ENCODE peak calls at places on chromosomes 2 and 18, in seven cellular contexts. Z, S, K, P, L, I and X are unnamed samples.

GRCh38 chr2:175195012-175195411 is 13.5 kb upstream of the ATP5MC3 start:
- DNase-seq in Z (no peak), S (no peak), K (no peak), P (no peak), L (no peak), I (no peak), X (no peak)

GRCh38 chr2:94870392-94871225 is 621 bp upstream of the TEKT4 start:
- DNase-seq in Z (no peak), S (no peak), K (no peak), P (peak; percentile 59), L (no peak), I (no peak), X (no peak)

GRCh38 chr2:102632380-102633175 is 13.2 kb downstream of the SLC9A2 start:
- DNase-seq in Z (no peak), S (no peak), K (no peak), P (no peak), L (no peak), I (no peak), X (no peak)

GRCh38 chr18:48947583-48947982 is 3.2 kb downstream of the SMAD7 start:
- DNase-seq in Z (no peak), S (no peak), K (no peak), P (no peak), L (no peak), I (no peak), X (no peak)

GRCh38 chr2:218152777-218153176 is 14.0 kb downstream of the CXCR1 start:
- DNase-seq in Z (no peak), S (no peak), K (no peak), P (no peak), L (no peak), I (no peak), X (no peak)

GRCh38 chr2:74037379-74037860 is 52.7 kb downstream of the TET3 start:
- DNase-seq in Z (no peak), S (no peak), K (peak; percentile 54), P (no peak), L (peak; percentile 12), I (no peak), X (peak; percentile 15)

GRCh38 chr2:191758420-191759199 is 80.7 kb downstream of the NABP1 start:
- DNase-seq in Z (peak; percentile 37), S (no peak), K (peak; percentile 55), P (peak; percentile 89), L (peak; percentile 54), I (no peak), X (no peak)

GRCh38 chr2:43488737-43489136 is 107.1 kb downstream of the THADA start:
- DNase-seq in Z (no peak), S (no peak), K (no peak), P (no peak), L (no peak), I (no peak), X (no peak)

GRCh38 chr2:42722328-42723190 is 41.4 kb downstream of the OXER1 start:
- DNase-seq in Z (peak; percentile 84), S (peak; percentile 41), K (peak; percentile 91), P (peak; percentile 74), L (peak; percentile 94), I (no peak), X (peak; percentile 80)

GRCh38 chr2:186664644-186665043 is 29.2 kb upstream of the FAM171B start:
- DNase-seq in Z (no peak), S (no peak), K (no peak), P (no peak), L (no peak), I (no peak), X (no peak)

GRCh38 chr2:124663293-124663997 is 638.4 kb downstream of the CNTNAP5 start:
- DNase-seq in Z (no peak), S (no peak), K (no peak), P (no peak), L (no peak), I (no peak), X (no peak)

GRCh38 chr2:130263606-130264005 is 65.4 kb upstream of the TUBA3E start:
- DNase-seq in Z (no peak), S (no peak), K (no peak), P (no peak), L (no peak), I (no peak), X (no peak)

GRCh38 chr2:178882666-178883440 is 75.6 kb upstream of the TTN start:
- DNase-seq in Z (peak; percentile 3), S (no peak), K (no peak), P (no peak), L (peak; percentile 12), I (no peak), X (no peak)

GRCh38 chr18:76984193-76985155 is 148.1 kb downstream of the MBP start:
- DNase-seq in Z (no peak), S (no peak), K (no peak), P (peak; percentile 44), L (no peak), I (no peak), X (no peak)

GRCh38 chr18:76983613-76984051 is 149.0 kb downstream of the MBP start:
- DNase-seq in Z (no peak), S (no peak), K (no peak), P (no peak), L (no peak), I (no peak), X (no peak)

GRCh38 chr18:76985156-76985950 is 147.2 kb downstream of the MBP start:
- DNase-seq in Z (no peak), S (no peak), K (no peak), P (peak; percentile 35), L (no peak), I (no peak), X (no peak)

GRCh38 chr18:76986391-76986790 is 146.2 kb downstream of the MBP start:
- DNase-seq in Z (no peak), S (no peak), K (no peak), P (peak; percentile 40), L (no peak), I (no peak), X (no peak)

DNA sequence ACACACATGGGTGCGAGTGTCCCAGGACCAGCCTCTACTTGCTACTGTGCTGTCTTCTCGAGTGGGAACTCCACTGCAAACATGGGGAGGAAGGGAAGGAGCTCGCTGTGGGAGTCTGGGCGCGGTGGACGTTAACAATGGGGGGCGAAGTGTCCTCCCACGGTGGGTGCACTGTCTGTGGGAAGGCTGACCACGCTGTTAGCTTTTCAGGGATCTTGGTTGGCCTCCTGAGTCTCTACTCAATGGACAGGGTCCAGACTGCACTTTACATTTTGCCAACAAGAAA is 146.7 kb downstream of the MBP start:
- DNase-seq in Z (no peak), S (no peak), K (no peak), P (peak; percentile 22), L (no peak), I (no peak), X (no peak)
- TF ChIP-seq CTCF in Z (no peak), S (no peak), K (no peak), P (no peak), L (no peak), I (no peak), X (no peak)

GRCh38 chr18:12245793-12246135 is 8.4 kb upstream of the CIDEA start:
- DNase-seq in Z (no peak), S (no peak), K (no peak), P (no peak), L (no peak), I (no peak), X (no peak)

GRCh38 chr18:12247946-12248345 is 6.2 kb upstream of the CIDEA start:
- DNase-seq in Z (no peak), S (no peak), K (no peak), P (no peak), L (no peak), I (no peak), X (no peak)

GRCh38 chr18:12248926-12249720 is 5.0 kb upstream of the CIDEA start:
- DNase-seq in Z (no peak), S (no peak), K (no peak), P (no peak), L (no peak), I (no peak), X (no peak)

GRCh38 chr18:12251311-12251710 is 2.9 kb upstream of the CIDEA start:
- DNase-seq in Z (no peak), S (no peak), K (no peak), P (no peak), L (no peak), I (no peak), X (no peak)

GRCh38 chr18:12246849-12247808 is 7.0 kb upstream of the CIDEA start:
- DNase-seq in Z (no peak), S (no peak), K (no peak), P (peak; percentile 91), L (peak; percentile 38), I (no peak), X (no peak)
- TF ChIP-seq CTCF in Z (peak; percentile 55), S (no peak), K (peak; percentile 26), P (peak; percentile 87), L (peak; percentile 70), I (peak; percentile 12), X (peak; percentile 12)

GRCh38 chr2:70553334-70553583 is 367 bp downstream of the TGFA start:
- DNase-seq in Z (no peak), S (no peak), K (no peak), P (peak; percentile 88), L (no peak), I (no peak), X (no peak)

GRCh38 chr2:70552501-70553333 is 909 bp downstream of the TGFA start:
- DNase-seq in Z (no peak), S (no peak), K (no peak), P (peak; percentile 71), L (no peak), I (no peak), X (no peak)

GRCh38 chr2:70556608-70557007 is 3.0 kb upstream of the TGFA start:
- DNase-seq in Z (no peak), S (no peak), K (no peak), P (no peak), L (no peak), I (no peak), X (no peak)

GRCh38 chr2:70553584-70554337 is at the start of gene TGFA:
- DNase-seq in Z (peak; percentile 12), S (no peak), K (no peak), P (peak; percentile 96), L (no peak), I (peak; percentile 65), X (peak; percentile 3)

GRCh38 chr2:70554338-70554892 is 789 bp upstream of the TGFA start:
- DNase-seq in Z (no peak), S (no peak), K (no peak), P (no peak), L (no peak), I (no peak), X (no peak)
- TF ChIP-seq CTCF in Z (peak; percentile 45), S (no peak), K (no peak), P (peak; percentile 11), L (no peak), I (peak; percentile 19), X (no peak)

DNA sequence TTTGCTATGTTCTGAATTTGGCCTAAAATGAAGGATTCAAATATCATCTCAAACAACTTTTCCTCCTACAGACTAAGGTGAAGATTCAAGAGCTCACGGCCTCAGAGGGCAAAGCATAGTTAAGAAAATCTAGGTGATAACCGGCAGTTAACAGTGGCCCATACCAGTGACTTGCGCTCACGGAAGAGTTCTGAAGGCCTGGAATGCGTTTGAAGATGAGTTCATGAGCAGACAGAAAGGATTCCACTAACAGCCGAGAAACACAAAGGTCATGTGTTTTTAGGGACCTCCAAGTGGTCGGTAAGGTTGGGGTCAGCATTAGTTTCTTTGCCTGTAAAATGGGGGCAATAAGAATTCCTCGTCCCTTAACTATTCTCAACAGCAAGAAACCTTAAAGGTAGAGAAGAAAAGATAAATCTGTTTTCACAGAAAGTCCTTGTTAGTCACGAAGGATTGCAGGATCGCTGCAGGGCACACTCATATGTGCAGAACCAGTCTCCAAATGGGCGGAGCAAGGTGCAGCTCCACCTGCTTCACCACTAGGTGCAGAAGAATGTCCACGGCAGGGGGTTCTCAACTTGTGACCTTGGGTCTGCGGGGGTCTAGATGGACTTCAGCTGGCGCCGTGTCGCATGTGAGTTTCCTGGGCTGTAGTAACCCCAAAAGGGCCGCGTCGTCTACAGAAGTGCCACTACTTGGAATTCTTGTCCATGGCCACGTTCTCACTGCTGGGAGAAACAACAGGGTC is 708 bp upstream of the RPIA start:
- DNase-seq in Z (no peak), S (peak; percentile 7), K (no peak), P (no peak), L (no peak), I (peak; percentile 24), X (no peak)
- TF ChIP-seq CTCF in Z (no peak), S (no peak), K (no peak), P (no peak), L (peak; percentile 36), I (no peak), X (no peak)